ENCODE peak calls at places on chromosomes 3 and 15, in ten cellular contexts. One of them, this sample, is unnamed.

GRCh38 chr15:81295466-81296145 is 28.3 kb downstream of the STARD5 start:
- DNase-seq in prostate gland: no peak
- DNase-seq in activated naive CD8-positive, alpha-beta T cell treated with anti-CD3 and anti-CD28 coated beads, Interleukin-2, amount 50 U/mL, for 24 hours: no peak
- DNase-seq in EH: no peak
- DNase-seq in NCI-H1694 treated with DMSO at 0.1 percent for 48 hours: no peak
- DNase-seq in KG1: no peak
- DNase-seq in activated T-cell treated with anti-CD3 and anti-CD28 coated beads, Interleukin-2, amount 50 U/mL, for 48 hours: no peak
- DNase-seq in GM20000: no peak
- DNase-seq in uterus: no peak
- DNase-seq in stimulated activated CD4-positive, alpha-beta T cell treated with anti-CD3 and anti-CD28 coated beads, Interleukin-4, amount 100 ng/mL, for 48 hours: no peak
- DNase-seq in this sample: no peak

GRCh38 chr3:50473768-50474167 is 29.7 kb downstream of the CACNA2D2 start:
- DNase-seq in KG1: no peak
- DNase-seq in activated naive CD8-positive, alpha-beta T cell treated with anti-CD3 and anti-CD28 coated beads, Interleukin-2, amount 50 U/mL, for 24 hours: no peak
- DNase-seq in activated T-cell treated with anti-CD3 and anti-CD28 coated beads, Interleukin-2, amount 50 U/mL, for 48 hours: no peak
- DNase-seq in uterus: no peak
- DNase-seq in NCI-H1694 treated with DMSO at 0.1 percent for 48 hours: no peak
- DNase-seq in GM20000: no peak
- DNase-seq in stimulated activated CD4-positive, alpha-beta T cell treated with anti-CD3 and anti-CD28 coated beads, Interleukin-4, amount 100 ng/mL, for 48 hours: no peak
- DNase-seq in prostate gland: no peak
- DNase-seq in EH: no peak
- DNase-seq in this sample: no peak

GRCh38 chr15:40097096-40097967 is 11.3 kb downstream of the BMF start:
- DNase-seq in NCI-H1694 treated with DMSO at 0.1 percent for 48 hours: no peak
- DNase-seq in activated T-cell treated with anti-CD3 and anti-CD28 coated beads, Interleukin-2, amount 50 U/mL, for 48 hours: no peak
- DNase-seq in KG1: no peak
- DNase-seq in GM20000: no peak
- DNase-seq in EH: no peak
- DNase-seq in uterus: no peak
- DNase-seq in stimulated activated CD4-positive, alpha-beta T cell treated with anti-CD3 and anti-CD28 coated beads, Interleukin-4, amount 100 ng/mL, for 48 hours: no peak
- DNase-seq in activated naive CD8-positive, alpha-beta T cell treated with anti-CD3 and anti-CD28 coated beads, Interleukin-2, amount 50 U/mL, for 24 hours: no peak
- DNase-seq in prostate gland: no peak
- DNase-seq in this sample: no peak

GRCh38 chr3:190911382-190911781 is 48.9 kb upstream of the GMNC start:
- DNase-seq in EH: no peak
- DNase-seq in prostate gland: no peak
- DNase-seq in GM20000: no peak
- DNase-seq in stimulated activated CD4-positive, alpha-beta T cell treated with anti-CD3 and anti-CD28 coated beads, Interleukin-4, amount 100 ng/mL, for 48 hours: no peak
- DNase-seq in KG1: no peak
- DNase-seq in activated T-cell treated with anti-CD3 and anti-CD28 coated beads, Interleukin-2, amount 50 U/mL, for 48 hours: no peak
- DNase-seq in activated naive CD8-positive, alpha-beta T cell treated with anti-CD3 and anti-CD28 coated beads, Interleukin-2, amount 50 U/mL, for 24 hours: no peak
- DNase-seq in NCI-H1694 treated with DMSO at 0.1 percent for 48 hours: no peak
- DNase-seq in uterus: no peak
- DNase-seq in this sample: no peak

GRCh38 chr3:172153335-172153861 is 114.0 kb downstream of the FNDC3B start:
- DNase-seq in uterus: peak
- DNase-seq in activated T-cell treated with anti-CD3 and anti-CD28 coated beads, Interleukin-2, amount 50 U/mL, for 48 hours: peak
- DNase-seq in GM20000: no peak
- DNase-seq in prostate gland: peak
- DNase-seq in stimulated activated CD4-positive, alpha-beta T cell treated with anti-CD3 and anti-CD28 coated beads, Interleukin-4, amount 100 ng/mL, for 48 hours: peak
- DNase-seq in activated naive CD8-positive, alpha-beta T cell treated with anti-CD3 and anti-CD28 coated beads, Interleukin-2, amount 50 U/mL, for 24 hours: peak
- DNase-seq in EH: peak
- DNase-seq in KG1: no peak
- DNase-seq in NCI-H1694 treated with DMSO at 0.1 percent for 48 hours: no peak
- DNase-seq in this sample: no peak

GRCh38 chr15:70775160-70775559 is 11.8 kb upstream of the UACA start:
- DNase-seq in KG1: no peak
- DNase-seq in prostate gland: no peak
- DNase-seq in GM20000: no peak
- DNase-seq in stimulated activated CD4-positive, alpha-beta T cell treated with anti-CD3 and anti-CD28 coated beads, Interleukin-4, amount 100 ng/mL, for 48 hours: no peak
- DNase-seq in uterus: no peak
- DNase-seq in activated naive CD8-positive, alpha-beta T cell treated with anti-CD3 and anti-CD28 coated beads, Interleukin-2, amount 50 U/mL, for 24 hours: no peak
- DNase-seq in EH: peak
- DNase-seq in NCI-H1694 treated with DMSO at 0.1 percent for 48 hours: no peak
- DNase-seq in activated T-cell treated with anti-CD3 and anti-CD28 coated beads, Interleukin-2, amount 50 U/mL, for 48 hours: no peak
- DNase-seq in this sample: no peak

GRCh38 chr3:159378391-159378790 is 576.5 kb downstream of the MFSD1 start:
- DNase-seq in KG1: no peak
- DNase-seq in EH: no peak
- DNase-seq in stimulated activated CD4-positive, alpha-beta T cell treated with anti-CD3 and anti-CD28 coated beads, Interleukin-4, amount 100 ng/mL, for 48 hours: no peak
- DNase-seq in uterus: no peak
- DNase-seq in prostate gland: no peak
- DNase-seq in activated T-cell treated with anti-CD3 and anti-CD28 coated beads, Interleukin-2, amount 50 U/mL, for 48 hours: no peak
- DNase-seq in activated naive CD8-positive, alpha-beta T cell treated with anti-CD3 and anti-CD28 coated beads, Interleukin-2, amount 50 U/mL, for 24 hours: no peak
- DNase-seq in NCI-H1694 treated with DMSO at 0.1 percent for 48 hours: no peak
- DNase-seq in GM20000: no peak
- DNase-seq in this sample: no peak

GRCh38 chr15:59392299-59392698 is 19.6 kb upstream of the MYO1E start:
- DNase-seq in KG1: no peak
- DNase-seq in activated naive CD8-positive, alpha-beta T cell treated with anti-CD3 and anti-CD28 coated beads, Interleukin-2, amount 50 U/mL, for 24 hours: no peak
- DNase-seq in stimulated activated CD4-positive, alpha-beta T cell treated with anti-CD3 and anti-CD28 coated beads, Interleukin-4, amount 100 ng/mL, for 48 hours: no peak
- DNase-seq in NCI-H1694 treated with DMSO at 0.1 percent for 48 hours: no peak
- DNase-seq in GM20000: no peak
- DNase-seq in activated T-cell treated with anti-CD3 and anti-CD28 coated beads, Interleukin-2, amount 50 U/mL, for 48 hours: no peak
- DNase-seq in EH: no peak
- DNase-seq in uterus: no peak
- DNase-seq in prostate gland: no peak
- DNase-seq in this sample: no peak

GRCh38 chr15:33810083-33810595 is 158.2 kb upstream of the CHRM5 start:
- DNase-seq in uterus: no peak
- DNase-seq in KG1: no peak
- DNase-seq in activated naive CD8-positive, alpha-beta T cell treated with anti-CD3 and anti-CD28 coated beads, Interleukin-2, amount 50 U/mL, for 24 hours: no peak
- DNase-seq in activated T-cell treated with anti-CD3 and anti-CD28 coated beads, Interleukin-2, amount 50 U/mL, for 48 hours: no peak
- DNase-seq in EH: no peak
- DNase-seq in GM20000: no peak
- DNase-seq in NCI-H1694 treated with DMSO at 0.1 percent for 48 hours: no peak
- DNase-seq in stimulated activated CD4-positive, alpha-beta T cell treated with anti-CD3 and anti-CD28 coated beads, Interleukin-4, amount 100 ng/mL, for 48 hours: no peak
- DNase-seq in prostate gland: no peak
- DNase-seq in this sample: no peak

GRCh38 chr3:127961963-127962362 is 46.9 kb downstream of the KBTBD12 start:
- DNase-seq in stimulated activated CD4-positive, alpha-beta T cell treated with anti-CD3 and anti-CD28 coated beads, Interleukin-4, amount 100 ng/mL, for 48 hours: no peak
- DNase-seq in NCI-H1694 treated with DMSO at 0.1 percent for 48 hours: no peak
- DNase-seq in prostate gland: no peak
- DNase-seq in EH: peak
- DNase-seq in activated naive CD8-positive, alpha-beta T cell treated with anti-CD3 and anti-CD28 coated beads, Interleukin-2, amount 50 U/mL, for 24 hours: no peak
- DNase-seq in KG1: no peak
- DNase-seq in uterus: no peak
- DNase-seq in activated T-cell treated with anti-CD3 and anti-CD28 coated beads, Interleukin-2, amount 50 U/mL, for 48 hours: no peak
- DNase-seq in GM20000: no peak
- DNase-seq in this sample: no peak

GRCh38 chr3:124888482-124889441 is 1.6 kb upstream of the ITGB5 start:
- DNase-seq in GM20000: no peak
- DNase-seq in uterus: no peak
- DNase-seq in activated T-cell treated with anti-CD3 and anti-CD28 coated beads, Interleukin-2, amount 50 U/mL, for 48 hours: no peak
- DNase-seq in stimulated activated CD4-positive, alpha-beta T cell treated with anti-CD3 and anti-CD28 coated beads, Interleukin-4, amount 100 ng/mL, for 48 hours: no peak
- DNase-seq in EH: no peak
- DNase-seq in KG1: no peak
- DNase-seq in activated naive CD8-positive, alpha-beta T cell treated with anti-CD3 and anti-CD28 coated beads, Interleukin-2, amount 50 U/mL, for 24 hours: no peak
- DNase-seq in NCI-H1694 treated with DMSO at 0.1 percent for 48 hours: no peak
- DNase-seq in prostate gland: no peak
- DNase-seq in this sample: no peak

GRCh38 chr3:30353711-30354467 is 252.5 kb upstream of the TGFBR2 start:
- DNase-seq in NCI-H1694 treated with DMSO at 0.1 percent for 48 hours: no peak
- DNase-seq in uterus: no peak
- DNase-seq in KG1: no peak
- DNase-seq in EH: no peak
- DNase-seq in activated T-cell treated with anti-CD3 and anti-CD28 coated beads, Interleukin-2, amount 50 U/mL, for 48 hours: peak
- DNase-seq in stimulated activated CD4-positive, alpha-beta T cell treated with anti-CD3 and anti-CD28 coated beads, Interleukin-4, amount 100 ng/mL, for 48 hours: peak
- DNase-seq in GM20000: peak
- DNase-seq in prostate gland: no peak
- DNase-seq in activated naive CD8-positive, alpha-beta T cell treated with anti-CD3 and anti-CD28 coated beads, Interleukin-2, amount 50 U/mL, for 24 hours: peak
- DNase-seq in this sample: no peak

GRCh38 chr3:42366550-42366949 is 43.9 kb downstream of the LYZL4 start:
- DNase-seq in EH: no peak
- DNase-seq in KG1: no peak
- DNase-seq in activated naive CD8-positive, alpha-beta T cell treated with anti-CD3 and anti-CD28 coated beads, Interleukin-2, amount 50 U/mL, for 24 hours: no peak
- DNase-seq in stimulated activated CD4-positive, alpha-beta T cell treated with anti-CD3 and anti-CD28 coated beads, Interleukin-4, amount 100 ng/mL, for 48 hours: no peak
- DNase-seq in activated T-cell treated with anti-CD3 and anti-CD28 coated beads, Interleukin-2, amount 50 U/mL, for 48 hours: no peak
- DNase-seq in uterus: no peak
- DNase-seq in NCI-H1694 treated with DMSO at 0.1 percent for 48 hours: no peak
- DNase-seq in prostate gland: no peak
- DNase-seq in GM20000: no peak
- DNase-seq in this sample: no peak

GRCh38 chr15:91622676-91623342 is 230.7 kb upstream of the SLCO3A1 start:
- DNase-seq in KG1: no peak
- DNase-seq in EH: no peak
- DNase-seq in uterus: no peak
- DNase-seq in activated T-cell treated with anti-CD3 and anti-CD28 coated beads, Interleukin-2, amount 50 U/mL, for 48 hours: no peak
- DNase-seq in prostate gland: no peak
- DNase-seq in stimulated activated CD4-positive, alpha-beta T cell treated with anti-CD3 and anti-CD28 coated beads, Interleukin-4, amount 100 ng/mL, for 48 hours: no peak
- DNase-seq in GM20000: no peak
- DNase-seq in NCI-H1694 treated with DMSO at 0.1 percent for 48 hours: no peak
- DNase-seq in activated naive CD8-positive, alpha-beta T cell treated with anti-CD3 and anti-CD28 coated beads, Interleukin-2, amount 50 U/mL, for 24 hours: no peak
- DNase-seq in this sample: no peak

This sample was measured in CMK.